ENCODE peak calls at places on chromosomes 5 and 9, in ten cellular contexts. K is A172; C is astrocyte of the spinal cord; F is left ventricle myocardium superior; O is pulmonary artery endothelial cell; H is trophoblast cell; U is stimulated activated CD4-positive, alpha-beta T cell treated with anti-CD3 and anti-CD28 coated beads, Interleukin-15, amount 100 ng/mL, for 48 hours; Y is T-cell; N is stimulated activated CD8-positive, alpha-beta memory T cell treated with anti-CD3 and anti-CD28 coated beads, Interleukin-12 subunit alpha, Interleukin-12 subunit beta, amount 100 ng/mL, for 1 hour; V is spleen. T is an unnamed sample.

GRCh38 chr5:99104538-99105132 is 175.8 kb upstream of the CHD1 start:
- DNase-seq in V (no peak), U (no peak), F (no peak), K (peak; percentile 41), O (no peak), C (peak; percentile 53), H (no peak), Y (no peak), N (no peak), T (peak; percentile 3)

GRCh38 chr9:120619751-120620655 is 40.0 kb upstream of the CDK5RAP2 start:
- DNase-seq in N (peak; percentile 54), K (peak; percentile 80), V (no peak), U (peak; percentile 51), Y (peak; percentile 60), O (peak; percentile 41), F (no peak), C (peak; percentile 77), H (peak; percentile 37), T (peak; percentile 66)

GRCh38 chr5:16412556-16412955 is 53.0 kb downstream of the ZNF622 start:
- DNase-seq in C (no peak), F (no peak), N (no peak), U (no peak), O (no peak), V (no peak), Y (no peak), K (no peak), H (no peak), T (no peak)

GRCh38 chr5:131541766-131542165 is 93.3 kb downstream of the RAPGEF6 start:
- DNase-seq in V (no peak), O (no peak), H (no peak), U (no peak), K (peak; percentile 60), N (no peak), F (no peak), Y (no peak), C (no peak), T (no peak)

GRCh38 chr9:32968101-32969011 is 33.1 kb downstream of the APTX start:
- DNase-seq in F (peak; percentile 54), H (peak; percentile 42), O (no peak), N (peak; percentile 42), V (no peak), U (peak; percentile 19), K (peak; percentile 26), Y (peak; percentile 41), C (peak; percentile 59), T (peak; percentile 31)

GRCh38 chr5:58064799-58065198 is 395.1 kb downstream of the PLK2 start:
- DNase-seq in H (no peak), Y (no peak), V (no peak), U (no peak), N (no peak), K (no peak), C (peak; percentile 29), O (no peak), F (no peak), T (peak; percentile 19)

GRCh38 chr5:179268399-179268952 is 76.8 kb downstream of the ADAMTS2 start:
- DNase-seq in Y (no peak), V (peak; percentile 61), N (no peak), U (no peak), H (no peak), O (no peak), C (no peak), F (peak; percentile 28), K (no peak), T (no peak)

GRCh38 chr9:2526071-2526862 is 95.3 kb upstream of the VLDLR start:
- DNase-seq in U (no peak), K (no peak), N (no peak), Y (no peak), O (no peak), F (no peak), H (peak; percentile 54), C (no peak), V (no peak), T (no peak)

GRCh38 chr9:34553511-34554021 is 30.8 kb upstream of the ENHO start:
- DNase-seq in F (no peak), O (no peak), H (no peak), C (no peak), V (peak; percentile 64), N (no peak), U (no peak), K (no peak), Y (no peak), T (no peak)

GRCh38 chr5:159262859-159263568 is at the start of gene UBLCP1:
- DNase-seq in N (peak; percentile 70), O (no peak), C (peak; percentile 82), U (peak; percentile 68), K (peak; percentile 82), V (peak; percentile 94), Y (peak; percentile 79), H (peak; percentile 72), F (peak; percentile 84), T (peak; percentile 88)

GRCh38 chr5:160398806-160399205 is 1.0 kb downstream of the FAM200C start:
- DNase-seq in N (no peak), H (no peak), V (no peak), Y (no peak), C (peak; percentile 37), O (no peak), F (no peak), K (peak; percentile 14), U (no peak), T (no peak)

GRCh38 chr5:15995206-15996052 is 184.2 kb downstream of the MARCHF11 start:
- DNase-seq in C (peak; percentile 54), Y (no peak), N (no peak), K (peak; percentile 47), F (no peak), U (no peak), O (peak; percentile 8), H (no peak), V (no peak), T (peak; percentile 23)

GRCh38 chr9:135616621-135617537 is 22.5 kb downstream of the GLT6D1 start:
- DNase-seq in C (no peak), N (no peak), V (no peak), K (no peak), Y (no peak), F (no peak), O (no peak), H (no peak), U (no peak), T (no peak)

T was measured in Daoy.